ENCODE peak calls at places on chromosomes 6 and 20, in six cellular contexts. H is ELF-1; L is heart right ventricle; O is WTC11; P is stimulated activated CD4-positive, alpha-beta T cell treated with anti-CD3 and anti-CD28 coated beads, Interleukin-15, amount 100 ng/mL, for 1 hour; Y is Daoy. Z is an unnamed sample.

GRCh38 chr20:6583134-6583738 is 184.2 kb upstream of the BMP2 start:
- DNase-seq in H (peak), L (peak), O (peak), P (no peak), Y (peak), Z (peak)

GRCh38 chr6:13272131-13273046 is 55.9 kb downstream of the TBC1D7 start:
- DNase-seq in H (peak), L (peak), O (no peak), P (no peak), Y (peak), Z (no peak)

GRCh38 chr6:162637317-162637716 is 90.2 kb downstream of the PRKN start:
- DNase-seq in H (no peak), L (no peak), O (no peak), P (no peak), Y (no peak), Z (no peak)

GRCh38 chr6:2119275-2119674 is 126.1 kb downstream of the GMDS start:
- DNase-seq in H (no peak), L (no peak), O (no peak), P (no peak), Y (no peak), Z (no peak)

GRCh38 chr6:105711216-105711615 is 308.3 kb upstream of the PREP start:
- DNase-seq in H (no peak), L (no peak), O (no peak), P (no peak), Y (no peak), Z (peak)

GRCh38 chr6:164337024-164337924 is 922.8 kb downstream of the QKI start:
- DNase-seq in H (no peak), L (no peak), O (no peak), P (no peak), Y (peak), Z (no peak)

GRCh38 chr6:20259316-20260049 is 47.2 kb upstream of the MBOAT1 start:
- DNase-seq in H (no peak), L (no peak), O (no peak), P (no peak), Y (no peak), Z (no peak)

GRCh38 chr6:80520195-80520594 is 413.7 kb downstream of the BCKDHB start:
- DNase-seq in H (no peak), L (no peak), O (no peak), P (no peak), Y (no peak), Z (peak)

GRCh38 chr6:113343940-113344339 is 513.2 kb upstream of the MARCKS start:
- DNase-seq in H (peak), L (no peak), O (no peak), P (no peak), Y (no peak), Z (no peak)

GRCh38 chr6:156634048-156634447 is 143.1 kb upstream of the ARID1B start:
- DNase-seq in H (no peak), L (no peak), O (no peak), P (no peak), Y (no peak), Z (no peak)

GRCh38 chr20:48685300-48685699 is 142.5 kb downstream of the PREX1 start:
- DNase-seq in H (no peak), L (no peak), O (no peak), P (no peak), Y (no peak), Z (no peak)

GRCh38 chr6:40476673-40477072 is 110.5 kb downstream of the LRFN2 start:
- DNase-seq in H (no peak), L (no peak), O (no peak), P (no peak), Y (no peak), Z (no peak)

GRCh38 chr6:107653183-107653580 is 163.3 kb downstream of the SOBP start:
- DNase-seq in H (no peak), L (peak), O (no peak), P (no peak), Y (no peak), Z (no peak)

GRCh38 chr6:19433101-19433500 is 404.1 kb upstream of the ID4 start:
- DNase-seq in H (no peak), L (no peak), O (no peak), P (no peak), Y (no peak), Z (no peak)

Z was measured in ELR.